ENCODE peak calls at places on chromosomes 5 and 9, in ten cellular contexts. One of them, this sample, is unnamed.

GRCh38 chr5:163309850-163310365 is 127.5 kb upstream of the CCNG1 start:
- DNase-seq in effector memory CD4-positive, alpha-beta T cell: no peak
- DNase-seq in kidney: no peak
- DNase-seq in foreskin fibroblast: no peak
- DNase-seq in cardiac muscle cell: no peak
- DNase-seq in bronchial epithelial cell: no peak
- DNase-seq in upper lobe of left lung: no peak
- DNase-seq in MM.1S: no peak
- DNase-seq in uterus: no peak
- DNase-seq in NT2/D1: no peak
- DNase-seq in this sample: no peak

GRCh38 chr5:73447234-73448071 is 1.1 kb downstream of the FOXD1 start:
- DNase-seq in effector memory CD4-positive, alpha-beta T cell: peak; percentile 23
- DNase-seq in kidney: peak; percentile 86
- DNase-seq in foreskin fibroblast: no peak
- DNase-seq in cardiac muscle cell: peak; percentile 31
- DNase-seq in bronchial epithelial cell: peak; percentile 37
- DNase-seq in upper lobe of left lung: peak; percentile 86
- DNase-seq in MM.1S: peak; percentile 55
- DNase-seq in uterus: peak; percentile 16
- DNase-seq in NT2/D1: no peak
- DNase-seq in this sample: peak; percentile 92

GRCh38 chr5:120152472-120152871 is 311.6 kb upstream of the PRR16 start:
- DNase-seq in effector memory CD4-positive, alpha-beta T cell: no peak
- DNase-seq in kidney: no peak
- DNase-seq in foreskin fibroblast: peak; percentile 88
- DNase-seq in cardiac muscle cell: peak; percentile 80
- DNase-seq in bronchial epithelial cell: peak; percentile 93
- DNase-seq in upper lobe of left lung: no peak
- DNase-seq in MM.1S: no peak
- DNase-seq in uterus: no peak
- DNase-seq in NT2/D1: no peak
- DNase-seq in this sample: peak; percentile 58

GRCh38 chr9:81256368-81256767 is 433.0 kb downstream of the TLE1 start:
- DNase-seq in effector memory CD4-positive, alpha-beta T cell: no peak
- DNase-seq in kidney: no peak
- DNase-seq in foreskin fibroblast: no peak
- DNase-seq in cardiac muscle cell: no peak
- DNase-seq in bronchial epithelial cell: no peak
- DNase-seq in upper lobe of left lung: no peak
- DNase-seq in MM.1S: no peak
- DNase-seq in uterus: no peak
- DNase-seq in NT2/D1: no peak
- DNase-seq in this sample: no peak

GRCh38 chr9:3875371-3876132 is 349.8 kb upstream of the RFX3 start:
- DNase-seq in effector memory CD4-positive, alpha-beta T cell: no peak
- DNase-seq in kidney: no peak
- DNase-seq in foreskin fibroblast: peak; percentile 61
- DNase-seq in cardiac muscle cell: peak; percentile 79
- DNase-seq in bronchial epithelial cell: peak; percentile 98
- DNase-seq in upper lobe of left lung: no peak
- DNase-seq in MM.1S: peak; percentile 42
- DNase-seq in uterus: no peak
- DNase-seq in NT2/D1: no peak
- DNase-seq in this sample: peak; percentile 78

GRCh38 chr9:77647659-77648457 is at the start of gene GNA14:
- DNase-seq in effector memory CD4-positive, alpha-beta T cell: no peak
- DNase-seq in kidney: peak; percentile 81
- DNase-seq in foreskin fibroblast: peak; percentile 10
- DNase-seq in cardiac muscle cell: peak; percentile 23
- DNase-seq in bronchial epithelial cell: no peak
- DNase-seq in upper lobe of left lung: peak; percentile 86
- DNase-seq in MM.1S: no peak
- DNase-seq in uterus: peak; percentile 47
- DNase-seq in NT2/D1: no peak
- DNase-seq in this sample: peak; percentile 75

GRCh38 chr5:127229185-127229889 is 61.3 kb upstream of the MEGF10 start:
- DNase-seq in effector memory CD4-positive, alpha-beta T cell: peak; percentile 5
- DNase-seq in kidney: peak; percentile 88
- DNase-seq in foreskin fibroblast: peak; percentile 29
- DNase-seq in cardiac muscle cell: peak; percentile 54
- DNase-seq in bronchial epithelial cell: no peak
- DNase-seq in upper lobe of left lung: peak; percentile 93
- DNase-seq in MM.1S: no peak
- DNase-seq in uterus: peak; percentile 33
- DNase-seq in NT2/D1: no peak
- DNase-seq in this sample: peak; percentile 86

GRCh38 chr5:101009758-101010519 is 106.9 kb upstream of the ST8SIA4 start:
- DNase-seq in effector memory CD4-positive, alpha-beta T cell: no peak
- DNase-seq in kidney: no peak
- DNase-seq in foreskin fibroblast: no peak
- DNase-seq in cardiac muscle cell: no peak
- DNase-seq in bronchial epithelial cell: no peak
- DNase-seq in upper lobe of left lung: no peak
- DNase-seq in MM.1S: peak; percentile 68
- DNase-seq in uterus: no peak
- DNase-seq in NT2/D1: no peak
- DNase-seq in this sample: no peak

GRCh38 chr9:116207371-116208111 is 54.0 kb downstream of the PAPPA start:
- DNase-seq in effector memory CD4-positive, alpha-beta T cell: no peak
- DNase-seq in kidney: no peak
- DNase-seq in foreskin fibroblast: no peak
- DNase-seq in cardiac muscle cell: peak; percentile 35
- DNase-seq in bronchial epithelial cell: no peak
- DNase-seq in upper lobe of left lung: no peak
- DNase-seq in MM.1S: no peak
- DNase-seq in uterus: no peak
- DNase-seq in NT2/D1: no peak
- DNase-seq in this sample: no peak

GRCh38 chr5:82291429-82291828 is 13.3 kb upstream of the RPS23 start:
- DNase-seq in effector memory CD4-positive, alpha-beta T cell: no peak
- DNase-seq in kidney: no peak
- DNase-seq in foreskin fibroblast: no peak
- DNase-seq in cardiac muscle cell: no peak
- DNase-seq in bronchial epithelial cell: no peak
- DNase-seq in upper lobe of left lung: no peak
- DNase-seq in MM.1S: no peak
- DNase-seq in uterus: no peak
- DNase-seq in NT2/D1: no peak
- DNase-seq in this sample: no peak

GRCh38 chr5:77423022-77423750 is 68.9 kb downstream of the WDR41 start:
- DNase-seq in effector memory CD4-positive, alpha-beta T cell: no peak
- DNase-seq in kidney: no peak
- DNase-seq in foreskin fibroblast: no peak
- DNase-seq in cardiac muscle cell: no peak
- DNase-seq in bronchial epithelial cell: no peak
- DNase-seq in upper lobe of left lung: no peak
- DNase-seq in MM.1S: no peak
- DNase-seq in uterus: no peak
- DNase-seq in NT2/D1: no peak
- DNase-seq in this sample: no peak

GRCh38 chr5:165448773-165449172 is 1943.4 kb downstream of the MAT2B start:
- DNase-seq in effector memory CD4-positive, alpha-beta T cell: no peak
- DNase-seq in kidney: no peak
- DNase-seq in foreskin fibroblast: no peak
- DNase-seq in cardiac muscle cell: no peak
- DNase-seq in bronchial epithelial cell: no peak
- DNase-seq in upper lobe of left lung: no peak
- DNase-seq in MM.1S: no peak
- DNase-seq in uterus: no peak
- DNase-seq in NT2/D1: no peak
- DNase-seq in this sample: no peak

GRCh38 chr5:180316586-180316985 is 24.7 kb upstream of the MAPK9 start:
- DNase-seq in effector memory CD4-positive, alpha-beta T cell: no peak
- DNase-seq in kidney: peak; percentile 45
- DNase-seq in foreskin fibroblast: no peak
- DNase-seq in cardiac muscle cell: no peak
- DNase-seq in bronchial epithelial cell: no peak
- DNase-seq in upper lobe of left lung: no peak
- DNase-seq in MM.1S: no peak
- DNase-seq in uterus: no peak
- DNase-seq in NT2/D1: no peak
- DNase-seq in this sample: no peak

GRCh38 chr5:60453186-60453976 is 246.6 kb downstream of the DEPDC1B start:
- DNase-seq in effector memory CD4-positive, alpha-beta T cell: no peak
- DNase-seq in kidney: no peak
- DNase-seq in foreskin fibroblast: no peak
- DNase-seq in cardiac muscle cell: no peak
- DNase-seq in bronchial epithelial cell: peak; percentile 76
- DNase-seq in upper lobe of left lung: no peak
- DNase-seq in MM.1S: no peak
- DNase-seq in uterus: no peak
- DNase-seq in NT2/D1: no peak
- DNase-seq in this sample: no peak

GRCh38 chr9:137078701-137079400 is 1.5 kb downstream of the UAP1L1 start:
- DNase-seq in effector memory CD4-positive, alpha-beta T cell: no peak
- DNase-seq in kidney: no peak
- DNase-seq in foreskin fibroblast: no peak
- DNase-seq in cardiac muscle cell: no peak
- DNase-seq in bronchial epithelial cell: no peak
- DNase-seq in upper lobe of left lung: no peak
- DNase-seq in MM.1S: no peak
- DNase-seq in uterus: no peak
- DNase-seq in NT2/D1: no peak
- DNase-seq in this sample: peak; percentile 73
- H3K4me3 ChIP-seq in effector memory CD4-positive, alpha-beta T cell: no peak overlapping the region
- H3K4me3 ChIP-seq in kidney: peak overlapping the region; percentile 61
- H3K4me3 ChIP-seq in foreskin fibroblast: peak overlapping the region; percentile 74
- H3K4me3 ChIP-seq in cardiac muscle cell: peak overlapping the region; percentile 40
- H3K4me3 ChIP-seq in bronchial epithelial cell: no peak overlapping the region
- H3K4me3 ChIP-seq in upper lobe of left lung: peak overlapping the region; percentile 74
- H3K4me3 ChIP-seq in MM.1S: peak overlapping the region; percentile 81
- H3K4me3 ChIP-seq in uterus: no peak overlapping the region
- H3K4me3 ChIP-seq in NT2/D1: peak overlapping the region; percentile 78
- H3K4me3 ChIP-seq in this sample: peak overlapping the region; percentile 79

DNA sequence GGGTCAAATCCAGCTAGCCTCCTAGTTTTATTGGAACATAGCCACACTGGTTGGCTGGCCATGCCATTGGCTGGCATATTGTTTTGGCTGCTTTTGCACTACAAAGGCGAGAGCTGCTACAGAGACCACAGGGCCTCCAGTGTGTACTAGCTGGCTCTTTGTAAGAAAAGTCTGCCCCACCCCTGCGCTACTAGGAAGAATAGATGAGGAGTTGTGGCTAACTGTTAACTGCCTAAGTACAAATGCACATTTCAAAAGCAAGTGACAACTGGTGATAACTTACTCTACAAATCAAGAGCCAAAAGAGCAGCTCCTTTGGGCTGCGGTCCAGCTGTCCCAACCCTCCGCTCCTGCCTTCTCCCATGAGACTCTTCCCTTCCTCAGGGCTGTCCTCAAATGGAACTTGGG is 63.9 kb downstream of the SERINC5 start:
- DNase-seq in effector memory CD4-positive, alpha-beta T cell: no peak
- DNase-seq in kidney: peak; percentile 82
- DNase-seq in foreskin fibroblast: no peak
- DNase-seq in cardiac muscle cell: no peak
- DNase-seq in bronchial epithelial cell: no peak
- DNase-seq in upper lobe of left lung: no peak
- DNase-seq in MM.1S: no peak
- DNase-seq in uterus: peak; percentile 26
- DNase-seq in NT2/D1: peak; percentile 82
- DNase-seq in this sample: no peak
- H3K4me3 ChIP-seq in effector memory CD4-positive, alpha-beta T cell: peak overlapping the region; percentile 9
- H3K4me3 ChIP-seq in kidney: no peak overlapping the region
- H3K4me3 ChIP-seq in foreskin fibroblast: no peak overlapping the region
- H3K4me3 ChIP-seq in cardiac muscle cell: no peak overlapping the region
- H3K4me3 ChIP-seq in bronchial epithelial cell: no peak overlapping the region
- H3K4me3 ChIP-seq in upper lobe of left lung: no peak overlapping the region
- H3K4me3 ChIP-seq in MM.1S: no peak overlapping the region
- H3K4me3 ChIP-seq in uterus: no peak overlapping the region
- H3K4me3 ChIP-seq in NT2/D1: no peak overlapping the region
- H3K4me3 ChIP-seq in this sample: no peak overlapping the region

DNA sequence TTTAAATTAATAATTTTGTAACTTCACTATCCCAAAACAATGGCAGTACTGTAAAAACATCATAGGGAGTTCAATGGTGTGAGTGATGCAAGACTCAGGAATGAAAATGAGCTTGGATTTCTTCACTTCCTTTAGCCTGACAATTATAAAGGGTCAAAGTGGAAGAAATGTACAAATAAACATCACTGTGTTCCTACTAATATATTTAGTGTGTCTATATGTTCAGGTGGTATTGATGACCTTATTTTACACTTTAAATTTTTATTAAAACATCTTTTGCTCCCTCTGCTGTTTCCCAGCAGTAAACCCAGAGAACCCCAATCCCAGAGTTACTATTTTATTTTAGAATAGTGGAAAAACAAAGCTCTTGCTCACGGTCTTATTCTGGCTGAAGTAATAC is 2.0 kb downstream of the LOX start:
- DNase-seq in effector memory CD4-positive, alpha-beta T cell: no peak
- DNase-seq in kidney: no peak
- DNase-seq in foreskin fibroblast: no peak
- DNase-seq in cardiac muscle cell: peak; percentile 77
- DNase-seq in bronchial epithelial cell: peak; percentile 55
- DNase-seq in upper lobe of left lung: no peak
- DNase-seq in MM.1S: no peak
- DNase-seq in uterus: no peak
- DNase-seq in NT2/D1: no peak
- DNase-seq in this sample: peak; percentile 47
- H3K4me3 ChIP-seq in effector memory CD4-positive, alpha-beta T cell: no peak overlapping the region
- H3K4me3 ChIP-seq in kidney: peak overlapping the region; percentile 71
- H3K4me3 ChIP-seq in foreskin fibroblast: peak overlapping the region; percentile 90
- H3K4me3 ChIP-seq in cardiac muscle cell: no peak overlapping the region
- H3K4me3 ChIP-seq in bronchial epithelial cell: peak overlapping the region; percentile 52
- H3K4me3 ChIP-seq in upper lobe of left lung: peak overlapping the region; percentile 53
- H3K4me3 ChIP-seq in MM.1S: no peak overlapping the region
- H3K4me3 ChIP-seq in uterus: no peak overlapping the region
- H3K4me3 ChIP-seq in NT2/D1: no peak overlapping the region
- H3K4me3 ChIP-seq in this sample: peak overlapping the region; percentile 92

GRCh38 chr5:172957458-172957857 is 1.8 kb upstream of the RPL26L1 start:
- DNase-seq in effector memory CD4-positive, alpha-beta T cell: no peak
- DNase-seq in kidney: no peak
- DNase-seq in foreskin fibroblast: no peak
- DNase-seq in cardiac muscle cell: no peak
- DNase-seq in bronchial epithelial cell: no peak
- DNase-seq in upper lobe of left lung: no peak
- DNase-seq in MM.1S: no peak
- DNase-seq in uterus: no peak
- DNase-seq in NT2/D1: no peak
- DNase-seq in this sample: no peak

GRCh38 chr5:172954751-172955159 is 4.5 kb upstream of the RPL26L1 start:
- DNase-seq in effector memory CD4-positive, alpha-beta T cell: no peak
- DNase-seq in kidney: no peak
- DNase-seq in foreskin fibroblast: no peak
- DNase-seq in cardiac muscle cell: no peak
- DNase-seq in bronchial epithelial cell: no peak
- DNase-seq in upper lobe of left lung: no peak
- DNase-seq in MM.1S: no peak
- DNase-seq in uterus: no peak
- DNase-seq in NT2/D1: no peak
- DNase-seq in this sample: no peak

GRCh38 chr5:172956936-172957335 is 2.3 kb upstream of the RPL26L1 start:
- DNase-seq in effector memory CD4-positive, alpha-beta T cell: no peak
- DNase-seq in kidney: peak; percentile 22
- DNase-seq in foreskin fibroblast: no peak
- DNase-seq in cardiac muscle cell: no peak
- DNase-seq in bronchial epithelial cell: no peak
- DNase-seq in upper lobe of left lung: no peak
- DNase-seq in MM.1S: no peak
- DNase-seq in uterus: no peak
- DNase-seq in NT2/D1: no peak
- DNase-seq in this sample: no peak

GRCh38 chr5:172954277-172954676 is 4.9 kb upstream of the RPL26L1 start:
- DNase-seq in effector memory CD4-positive, alpha-beta T cell: no peak
- DNase-seq in kidney: no peak
- DNase-seq in foreskin fibroblast: no peak
- DNase-seq in cardiac muscle cell: no peak
- DNase-seq in bronchial epithelial cell: no peak
- DNase-seq in upper lobe of left lung: no peak
- DNase-seq in MM.1S: no peak
- DNase-seq in uterus: no peak
- DNase-seq in NT2/D1: no peak
- DNase-seq in this sample: no peak

GRCh38 chr5:172956228-172956627 is 3.0 kb upstream of the RPL26L1 start:
- DNase-seq in effector memory CD4-positive, alpha-beta T cell: no peak
- DNase-seq in kidney: no peak
- DNase-seq in foreskin fibroblast: no peak
- DNase-seq in cardiac muscle cell: no peak
- DNase-seq in bronchial epithelial cell: no peak
- DNase-seq in upper lobe of left lung: no peak
- DNase-seq in MM.1S: no peak
- DNase-seq in uterus: no peak
- DNase-seq in NT2/D1: no peak
- DNase-seq in this sample: no peak
- H3K4me3 ChIP-seq in effector memory CD4-positive, alpha-beta T cell: no peak overlapping the region
- H3K4me3 ChIP-seq in kidney: no peak overlapping the region
- H3K4me3 ChIP-seq in foreskin fibroblast: no peak overlapping the region
- H3K4me3 ChIP-seq in cardiac muscle cell: no peak overlapping the region
- H3K4me3 ChIP-seq in bronchial epithelial cell: no peak overlapping the region
- H3K4me3 ChIP-seq in upper lobe of left lung: no peak overlapping the region
- H3K4me3 ChIP-seq in MM.1S: no peak overlapping the region
- H3K4me3 ChIP-seq in uterus: no peak overlapping the region
- H3K4me3 ChIP-seq in NT2/D1: no peak overlapping the region
- H3K4me3 ChIP-seq in this sample: no peak overlapping the region

This sample was measured in osteoblast.